ENCODE peak calls at places on chromosomes 5 and 9, in five cellular contexts. C is effector memory CD4-positive, alpha-beta T cell; L is endothelial cell; X is activated CD4-positive, alpha-beta T cell treated with anti-CD3 and anti-CD28 coated beads for 4 hours; E is Daoy. U is an unnamed sample.

GRCh38 chr5:172175263-172175719 is 12.7 kb downstream of the STK10 start:
- DNase-seq in C (peak), L (no peak), X (peak), E (peak), U (no peak)

GRCh38 chr9:82531795-82532194 is 531.1 kb downstream of the RASEF start:
- DNase-seq in C (no peak), L (no peak), X (no peak), E (no peak), U (no peak)

GRCh38 chr5:176643491-176644219 is 3.6 kb upstream of the TSPAN17 start:
- DNase-seq in C (no peak), L (no peak), X (no peak), E (no peak), U (no peak)

GRCh38 chr5:18375637-18376036 is 741.4 kb downstream of the TAF11L14 start:
- DNase-seq in C (no peak), L (no peak), X (no peak), E (no peak), U (no peak)

GRCh38 chr5:136631176-136631575 is 265.8 kb upstream of the TRPC7 start:
- DNase-seq in C (no peak), L (no peak), X (no peak), E (peak), U (no peak)

GRCh38 chr5:45893309-45893708 is 197.1 kb upstream of the HCN1 start:
- DNase-seq in C (no peak), L (no peak), X (no peak), E (no peak), U (no peak)

GRCh38 chr9:123550797-123551196 is 194.8 kb downstream of the CRB2 start:
- DNase-seq in C (no peak), L (no peak), X (no peak), E (no peak), U (peak)

GRCh38 chr5:76960004-76960625 is 7.3 kb downstream of the CRHBP start:
- DNase-seq in C (no peak), L (no peak), X (no peak), E (peak), U (no peak)

GRCh38 chr9:27414215-27414731 is 109.8 kb upstream of the IFNK start:
- DNase-seq in C (no peak), L (no peak), X (no peak), E (no peak), U (no peak)

GRCh38 chr9:95740217-95741004 is 135.1 kb upstream of the ERCC6L2 start:
- DNase-seq in C (no peak), L (no peak), X (no peak), E (no peak), U (no peak)

GRCh38 chr5:109177227-109177626 is 232.5 kb downstream of the PJA2 start:
- DNase-seq in C (no peak), L (no peak), X (no peak), E (no peak), U (no peak)

GRCh38 chr5:1792842-1793266 is 6.8 kb downstream of the MRPL36 start:
- DNase-seq in C (peak), L (no peak), X (peak), E (peak), U (no peak)

GRCh38 chr9:19466268-19466639 is 57.4 kb downstream of the ACER2 start:
- DNase-seq in C (no peak), L (no peak), X (no peak), E (no peak), U (no peak)

GRCh38 chr9:134286513-134287245 is 39.6 kb upstream of the RXRA start:
- DNase-seq in C (no peak), L (no peak), X (no peak), E (peak), U (no peak)

GRCh38 chr9:23587433-23587832 is 238.6 kb downstream of the ELAVL2 start:
- DNase-seq in C (no peak), L (no peak), X (no peak), E (no peak), U (no peak)

GRCh38 chr5:96196407-96196806 is 234.8 kb upstream of the ELL2 start:
- DNase-seq in C (no peak), L (no peak), X (no peak), E (no peak), U (no peak)

GRCh38 chr5:127846884-127847283 is 143.7 kb downstream of the CCDC192 start:
- DNase-seq in C (no peak), L (no peak), X (no peak), E (no peak), U (no peak)

GRCh38 chr9:125233678-125234077 is 7.5 kb downstream of the HSPA5 start:
- DNase-seq in C (no peak), L (no peak), X (no peak), E (peak), U (no peak)

GRCh38 chr5:51326844-51327243 is 56.4 kb upstream of the ISL1 start:
- DNase-seq in C (no peak), L (no peak), X (no peak), E (no peak), U (no peak)

GRCh38 chr9:98838155-98838904 is 30.9 kb downstream of the GALNT12 start:
- DNase-seq in C (no peak), L (no peak), X (no peak), E (no peak), U (no peak)

GRCh38 chr5:61357745-61358144 is 25.7 kb downstream of the ZSWIM6 start:
- DNase-seq in C (no peak), L (peak), X (no peak), E (peak), U (no peak)

GRCh38 chr5:45277860-45278259 is 418.3 kb downstream of the HCN1 start:
- DNase-seq in C (no peak), L (no peak), X (no peak), E (no peak), U (no peak)

GRCh38 chr9:68653141-68653595 is 51.9 kb upstream of the PIP5K1B start:
- DNase-seq in C (no peak), L (no peak), X (no peak), E (peak), U (no peak)

GRCh38 chr9:135338546-135338945 is 141.0 kb upstream of the PPP1R26 start:
- DNase-seq in C (no peak), L (no peak), X (no peak), E (peak), U (no peak)

GRCh38 chr9:136587145-136587943 is 41.5 kb upstream of the NOTCH1 start:
- DNase-seq in C (no peak), L (peak), X (no peak), E (peak), U (no peak)

GRCh38 chr9:20728493-20729220 is 44.6 kb downstream of the FOCAD start:
- DNase-seq in C (no peak), L (no peak), X (no peak), E (no peak), U (no peak)

GRCh38 chr9:129631673-129632129 is 5.7 kb downstream of the NTMT1 start:
- DNase-seq in C (no peak), L (no peak), X (no peak), E (no peak), U (no peak)

GRCh38 chr9:90772381-90772780 is 29.2 kb upstream of the SYK start:
- DNase-seq in C (no peak), L (no peak), X (no peak), E (no peak), U (no peak)

GRCh38 chr9:118455781-118456180 is 751.6 kb downstream of the TLR4 start:
- DNase-seq in C (no peak), L (no peak), X (no peak), E (no peak), U (no peak)

U was measured in glutamatergic neuron.